ENCODE peak calls at places on chromosomes 6 and 20, in four cellular contexts. One of them, this sample, is unnamed.

GRCh38 chr20:57714409-57715267 is 4.8 kb upstream of the PMEPA1 start:
- DNase-seq in fibroblast of lung: peak; percentile 82
- DNase-seq in transverse colon: no peak
- DNase-seq in adrenal gland: no peak
- DNase-seq in this sample: peak; percentile 84

GRCh38 chr20:4942336-4942735 is 59.0 kb downstream of the SLC23A2 start:
- DNase-seq in transverse colon: no peak
- DNase-seq in fibroblast of lung: peak; percentile 65
- DNase-seq in adrenal gland: no peak
- DNase-seq in this sample: no peak

GRCh38 chr20:34978092-34978744 is 22.6 kb downstream of the MYH7B start:
- DNase-seq in fibroblast of lung: no peak
- DNase-seq in adrenal gland: no peak
- DNase-seq in transverse colon: no peak
- DNase-seq in this sample: no peak

GRCh38 chr6:156809034-156809433 is 31.9 kb downstream of the ARID1B start:
- DNase-seq in fibroblast of lung: peak; percentile 37
- DNase-seq in adrenal gland: peak; percentile 56
- DNase-seq in transverse colon: no peak
- DNase-seq in this sample: no peak

GRCh38 chr6:134911532-134911931 is 38.4 kb downstream of the ALDH8A1 start:
- DNase-seq in adrenal gland: no peak
- DNase-seq in fibroblast of lung: peak; percentile 93
- DNase-seq in transverse colon: no peak
- DNase-seq in this sample: peak; percentile 96

GRCh38 chr6:155444120-155444917 is 11.3 kb downstream of the NOX3 start:
- DNase-seq in adrenal gland: no peak
- DNase-seq in fibroblast of lung: peak; percentile 74
- DNase-seq in transverse colon: no peak
- DNase-seq in this sample: no peak

GRCh38 chr6:111872521-111873177 is 603 bp downstream of the FYN start:
- DNase-seq in adrenal gland: no peak
- DNase-seq in transverse colon: peak; percentile 34
- DNase-seq in fibroblast of lung: peak; percentile 25
- DNase-seq in this sample: no peak

GRCh38 chr20:55103188-55103587 is 627.8 kb downstream of the DOK5 start:
- DNase-seq in adrenal gland: no peak
- DNase-seq in transverse colon: peak; percentile 73
- DNase-seq in fibroblast of lung: no peak
- DNase-seq in this sample: no peak

GRCh38 chr6:2857580-2858337 is 16.1 kb upstream of the SERPINB1 start:
- DNase-seq in adrenal gland: peak; percentile 84
- DNase-seq in transverse colon: peak; percentile 51
- DNase-seq in fibroblast of lung: peak; percentile 84
- DNase-seq in this sample: no peak

GRCh38 chr20:46438156-46438750 is 31.8 kb upstream of the ELMO2 start:
- DNase-seq in transverse colon: no peak
- DNase-seq in fibroblast of lung: peak; percentile 21
- DNase-seq in adrenal gland: peak; percentile 34
- DNase-seq in this sample: peak; percentile 35

GRCh38 chr6:167122041-167122826 is 662 bp upstream of the CCR6 start:
- DNase-seq in fibroblast of lung: no peak
- DNase-seq in adrenal gland: no peak
- DNase-seq in transverse colon: no peak
- DNase-seq in this sample: no peak

GRCh38 chr6:118161364-118161763 is 254.3 kb downstream of the SLC35F1 start:
- DNase-seq in fibroblast of lung: no peak
- DNase-seq in adrenal gland: no peak
- DNase-seq in transverse colon: no peak
- DNase-seq in this sample: no peak

GRCh38 chr6:51855310-51856082 is 231.9 kb downstream of the PKHD1 start:
- DNase-seq in adrenal gland: peak; percentile 35
- DNase-seq in fibroblast of lung: peak; percentile 25
- DNase-seq in transverse colon: no peak
- DNase-seq in this sample: peak; percentile 70

GRCh38 chr20:48544402-48545333 is 283.1 kb downstream of the PREX1 start:
- DNase-seq in transverse colon: peak; percentile 11
- DNase-seq in fibroblast of lung: no peak
- DNase-seq in adrenal gland: no peak
- DNase-seq in this sample: no peak

GRCh38 chr6:165883851-165884640 is 221.0 kb upstream of the PDE10A start:
- DNase-seq in adrenal gland: peak; percentile 15
- DNase-seq in transverse colon: no peak
- DNase-seq in fibroblast of lung: peak; percentile 52
- DNase-seq in this sample: peak; percentile 0

GRCh38 chr6:34272022-34272926 is 23.5 kb upstream of the SMIM29 start:
- DNase-seq in adrenal gland: peak; percentile 37
- DNase-seq in transverse colon: no peak
- DNase-seq in fibroblast of lung: no peak
- DNase-seq in this sample: no peak

GRCh38 chr20:56760610-56761009 is 131.5 kb downstream of the TFAP2C start:
- DNase-seq in fibroblast of lung: no peak
- DNase-seq in adrenal gland: no peak
- DNase-seq in transverse colon: no peak
- DNase-seq in this sample: no peak

GRCh38 chr6:7542065-7542877 is 800 bp downstream of the DSP start:
- DNase-seq in adrenal gland: peak; percentile 48
- DNase-seq in fibroblast of lung: peak; percentile 19
- DNase-seq in transverse colon: peak; percentile 34
- DNase-seq in this sample: no peak

GRCh38 chr20:31565699-31566331 is 39.3 kb upstream of the ID1 start:
- DNase-seq in transverse colon: peak; percentile 27
- DNase-seq in fibroblast of lung: no peak
- DNase-seq in adrenal gland: no peak
- DNase-seq in this sample: peak; percentile 98

GRCh38 chr20:31562241-31562640 is 42.8 kb upstream of the ID1 start:
- DNase-seq in fibroblast of lung: no peak
- DNase-seq in transverse colon: no peak
- DNase-seq in adrenal gland: no peak
- DNase-seq in this sample: no peak

GRCh38 chr20:31566658-31567379 is 38.3 kb upstream of the ID1 start:
- DNase-seq in transverse colon: peak; percentile 44
- DNase-seq in fibroblast of lung: peak; percentile 25
- DNase-seq in adrenal gland: no peak
- DNase-seq in this sample: peak; percentile 74

GRCh38 chr20:31566332-31566657 is 38.8 kb upstream of the ID1 start:
- DNase-seq in fibroblast of lung: no peak
- DNase-seq in transverse colon: no peak
- DNase-seq in adrenal gland: no peak
- DNase-seq in this sample: no peak

GRCh38 chr20:31564284-31564683 is 40.8 kb upstream of the ID1 start:
- DNase-seq in transverse colon: no peak
- DNase-seq in adrenal gland: no peak
- DNase-seq in fibroblast of lung: no peak
- DNase-seq in this sample: no peak
- H3K36me3 ChIP-seq in transverse colon: no peaks in the 10 kb centered on the region
- H3K36me3 ChIP-seq in adrenal gland: no peaks in the 10 kb centered on the region
- H3K36me3 ChIP-seq in fibroblast of lung: peaks cover 29% of the 10 kb centered on the region
- H3K36me3 ChIP-seq in this sample: peaks cover 21% of the 10 kb centered on the region

GRCh38 chr6:87151786-87152527 is 3.4 kb upstream of the ZNF292 start:
- DNase-seq in transverse colon: peak; percentile 70
- DNase-seq in fibroblast of lung: peak; percentile 67
- DNase-seq in adrenal gland: peak; percentile 65
- DNase-seq in this sample: no peak

GRCh38 chr6:87155920-87156600 is 695 bp downstream of the ZNF292 start:
- DNase-seq in adrenal gland: peak; percentile 63
- DNase-seq in transverse colon: peak; percentile 58
- DNase-seq in fibroblast of lung: peak; percentile 59
- DNase-seq in this sample: peak; percentile 42

GRCh38 chr6:87152528-87152950 is 2.8 kb upstream of the ZNF292 start:
- DNase-seq in transverse colon: no peak
- DNase-seq in fibroblast of lung: peak; percentile 26
- DNase-seq in adrenal gland: no peak
- DNase-seq in this sample: no peak

GRCh38 chr6:87154641-87155271 is 609 bp upstream of the ZNF292 start:
- DNase-seq in fibroblast of lung: peak; percentile 87
- DNase-seq in transverse colon: no peak
- DNase-seq in adrenal gland: peak; percentile 70
- DNase-seq in this sample: peak; percentile 75

DNA sequence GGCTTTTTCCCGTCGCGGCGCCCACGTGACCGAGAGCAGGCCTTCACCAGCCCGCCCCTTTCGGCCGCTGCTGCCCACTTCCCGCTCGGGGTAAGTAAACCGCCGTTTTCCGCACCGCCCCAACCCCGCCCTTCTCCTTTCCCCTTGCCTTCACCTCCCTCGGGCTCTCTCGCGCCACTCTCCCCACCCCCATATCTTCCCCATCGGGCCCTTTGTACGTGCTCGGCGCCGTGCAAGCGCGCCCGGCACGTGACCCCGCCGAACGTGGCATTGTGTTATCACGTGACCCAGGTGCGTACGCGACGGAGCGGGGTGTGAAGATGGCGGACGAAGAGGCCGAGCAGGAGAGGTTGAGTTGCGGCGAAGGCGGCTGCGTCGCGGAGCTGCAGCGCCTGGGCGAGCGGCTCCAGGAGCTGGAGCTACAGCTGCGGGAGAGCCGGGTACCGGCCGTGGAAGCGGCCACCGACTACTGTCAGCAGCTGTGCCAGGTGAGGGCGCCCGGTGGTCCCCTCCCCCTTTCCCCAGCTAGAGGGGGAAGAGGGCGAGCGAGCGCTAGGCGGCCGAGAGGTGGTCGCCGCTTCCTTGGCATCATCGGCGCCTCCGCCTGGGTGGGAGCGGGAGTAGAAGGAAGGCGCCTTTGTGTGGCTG is at the start of gene ZNF292:
- DNase-seq in adrenal gland: peak; percentile 97
- DNase-seq in transverse colon: peak; percentile 98
- DNase-seq in fibroblast of lung: peak; percentile 97
- DNase-seq in this sample: peak; percentile 91
- TF ChIP-seq CTCF in adrenal gland: peak; percentile 10
- TF ChIP-seq CTCF in transverse colon: no peak
- TF ChIP-seq CTCF in fibroblast of lung: no peak
- TF ChIP-seq CTCF in this sample: no peak

GRCh38 chr20:3909952-3910366 is 20.8 kb downstream of the PANK2 start:
- DNase-seq in adrenal gland: no peak
- DNase-seq in transverse colon: no peak
- DNase-seq in fibroblast of lung: no peak
- DNase-seq in this sample: no peak
- H3K36me3 ChIP-seq in adrenal gland: no peaks in the 10 kb centered on the region
- H3K36me3 ChIP-seq in transverse colon: no peaks in the 10 kb centered on the region
- H3K36me3 ChIP-seq in fibroblast of lung: peaks cover 15% of the 10 kb centered on the region
- H3K36me3 ChIP-seq in this sample: peaks cover 8% of the 10 kb centered on the region

DNA sequence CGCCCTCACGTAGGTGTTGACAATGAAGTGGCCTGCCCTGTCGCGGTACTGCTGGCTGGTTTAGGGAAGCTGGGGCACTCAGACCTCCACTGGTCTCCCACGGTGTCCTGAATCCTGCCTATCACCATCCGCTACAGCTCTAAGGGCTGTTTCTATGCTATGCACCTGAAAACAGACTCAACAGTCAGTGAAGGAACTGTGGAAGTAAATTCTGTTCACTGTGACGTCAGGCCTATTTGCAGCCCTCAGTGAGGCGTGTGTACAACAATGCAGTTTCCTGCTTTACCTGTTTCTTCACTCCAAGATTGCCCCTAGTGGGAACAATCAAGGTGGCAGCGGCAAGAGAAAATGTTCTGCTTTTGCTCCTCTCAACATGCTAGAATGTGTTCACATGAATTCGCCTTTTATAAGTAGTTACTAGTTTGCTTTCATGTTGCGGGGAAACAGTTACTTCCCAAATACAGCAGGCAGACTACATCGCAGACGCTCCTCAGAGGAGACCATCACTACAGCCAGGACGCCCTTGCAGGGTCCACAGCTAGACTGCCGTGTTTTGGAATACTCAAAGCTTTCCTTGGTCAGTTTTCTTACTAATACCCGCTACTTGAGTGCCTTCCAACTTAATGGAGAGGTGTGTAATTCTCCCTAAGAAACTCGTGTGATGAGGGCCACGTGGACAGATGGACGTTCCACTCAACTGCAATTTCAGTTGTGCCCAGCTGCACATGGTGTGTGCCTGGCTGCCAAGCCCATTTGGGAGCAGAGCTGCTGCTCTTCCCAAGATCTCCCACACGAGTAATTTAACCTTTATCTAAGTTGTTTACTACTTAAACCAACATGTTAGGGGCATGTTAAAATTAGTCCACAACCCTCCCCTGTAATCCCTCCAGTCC is 25.4 kb downstream of the DIDO1 start:
- DNase-seq in fibroblast of lung: peak; percentile 23
- DNase-seq in transverse colon: peak; percentile 53
- DNase-seq in adrenal gland: no peak
- DNase-seq in this sample: peak; percentile 86
- TF ChIP-seq CTCF in fibroblast of lung: no peak
- TF ChIP-seq CTCF in transverse colon: no peak
- TF ChIP-seq CTCF in adrenal gland: no peak
- TF ChIP-seq CTCF in this sample: peak; percentile 61

This sample was measured in bronchial epithelial cell.